ENCODE peak calls at places on chromosomes 1 and 21, in five cellular contexts. M is cardiac fibroblast, Q is esophagus squamous epithelium, L is tibial nerve, W is body of pancreas. G is an unnamed sample.

GRCh38 chr1:199041173-199041914 is 402.5 kb downstream of the PTPRC start:
- DNase-seq in M (peak; percentile 24), Q (no peak), L (no peak), W (no peak), G (no peak)

GRCh38 chr1:185017338-185017737 is 28.0 kb upstream of the RNF2 start:
- DNase-seq in M (peak; percentile 81), Q (no peak), L (no peak), W (no peak), G (peak; percentile 87)

GRCh38 chr1:27872059-27872801 is at the start of gene THEMIS2:
- DNase-seq in M (peak; percentile 51), Q (no peak), L (no peak), W (peak; percentile 44), G (peak; percentile 30)

GRCh38 chr1:222325506-222325905 is 222.4 kb downstream of the HHIPL2 start:
- DNase-seq in M (no peak), Q (no peak), L (no peak), W (no peak), G (no peak)

GRCh38 chr1:241513378-241513777 is 6.2 kb downstream of the FH start:
- DNase-seq in M (no peak), Q (no peak), L (no peak), W (no peak), G (no peak)

GRCh38 chr1:85394130-85394529 is 70.8 kb downstream of the DDAH1 start:
- DNase-seq in M (no peak), Q (no peak), L (no peak), W (no peak), G (peak; percentile 28)

GRCh38 chr1:228344631-228345072 is 62.0 kb downstream of the TRIM11 start:
- DNase-seq in M (no peak), Q (no peak), L (no peak), W (peak; percentile 3), G (no peak)

GRCh38 chr1:234755449-234755863 is 145.5 kb upstream of the IRF2BP2 start:
- DNase-seq in M (peak; percentile 93), Q (no peak), L (peak; percentile 90), W (peak; percentile 78), G (peak; percentile 95)

GRCh38 chr1:213335084-213335483 is 284.0 kb downstream of the RPS6KC1 start:
- DNase-seq in M (no peak), Q (no peak), L (no peak), W (no peak), G (no peak)

GRCh38 chr1:229129306-229130027 is 141.4 kb upstream of the RAB4A start:
- DNase-seq in M (no peak), Q (no peak), L (no peak), W (no peak), G (no peak)

GRCh38 chr1:4324621-4325020 is 329.8 kb upstream of the AJAP1 start:
- DNase-seq in M (no peak), Q (no peak), L (no peak), W (no peak), G (no peak)

GRCh38 chr1:31739281-31739853 is 24.8 kb downstream of the ADGRB2 start:
- DNase-seq in M (no peak), Q (no peak), L (no peak), W (no peak), G (no peak)

GRCh38 chr1:24142546-24143431 is at the start of gene IL22RA1:
- DNase-seq in M (peak; percentile 16), Q (no peak), L (no peak), W (peak; percentile 87), G (peak; percentile 43)

GRCh38 chr1:154176341-154176740 is 15.6 kb downstream of the TPM3 start:
- DNase-seq in M (peak; percentile 88), Q (no peak), L (peak; percentile 40), W (no peak), G (peak; percentile 64)

GRCh38 chr1:152002960-152003359 is 9.3 kb upstream of the S100A10 start:
- DNase-seq in M (peak; percentile 21), Q (no peak), L (no peak), W (no peak), G (no peak)

GRCh38 chr1:211813590-211813989 is 17.0 kb downstream of the LPGAT1 start:
- DNase-seq in M (peak; percentile 81), Q (no peak), L (peak; percentile 43), W (peak; percentile 70), G (peak; percentile 56)

GRCh38 chr21:29520146-29520545 is 221.4 kb downstream of the BACH1 start:
- DNase-seq in M (peak; percentile 61), Q (no peak), L (no peak), W (no peak), G (peak; percentile 8)

GRCh38 chr1:167082511-167083027 is 7.6 kb downstream of the GPA33 start:
- DNase-seq in M (no peak), Q (no peak), L (no peak), W (peak; percentile 33), G (no peak)

GRCh38 chr21:36419241-36419640 is 34.0 kb downstream of the CHAF1B start:
- DNase-seq in M (no peak), Q (no peak), L (no peak), W (no peak), G (no peak)

GRCh38 chr1:150798509-150798908 is 9.6 kb downstream of the CTSK start:
- DNase-seq in M (no peak), Q (no peak), L (no peak), W (no peak), G (peak; percentile 53)

GRCh38 chr1:81439046-81439823 is 361.5 kb upstream of the ADGRL2 start:
- DNase-seq in M (no peak), Q (no peak), L (no peak), W (no peak), G (no peak)

GRCh38 chr1:182611326-182611725 is 7.1 kb upstream of the RGS16 start:
- DNase-seq in M (no peak), Q (no peak), L (no peak), W (no peak), G (no peak)

GRCh38 chr1:35631396-35631795 is 9.9 kb downstream of the PSMB2 start:
- DNase-seq in M (no peak), Q (no peak), L (no peak), W (no peak), G (no peak)

GRCh38 chr1:35633526-35633925 is 7.8 kb downstream of the PSMB2 start:
- DNase-seq in M (no peak), Q (no peak), L (no peak), W (no peak), G (no peak)

GRCh38 chr1:35623832-35624231 is 17.5 kb downstream of the PSMB2 start:
- DNase-seq in M (no peak), Q (no peak), L (no peak), W (no peak), G (no peak)

GRCh38 chr1:35629051-35629450 is 12.3 kb downstream of the PSMB2 start:
- DNase-seq in M (no peak), Q (no peak), L (no peak), W (no peak), G (no peak)
- H3K4me3 ChIP-seq in M (no peak overlapping the region), Q (no peak overlapping the region), L (no peak overlapping the region), W (no peak overlapping the region), G (no peak overlapping the region)

GRCh38 chr1:245121523-245121922 is 33.3 kb upstream of the KIF26B start:
- DNase-seq in M (no peak), Q (no peak), L (no peak), W (no peak), G (no peak)
- TF ChIP-seq CTCF in M (no peak), Q (no peak), L (no peak), W (no peak), G (no peak)

GRCh38 chr21:41923641-41924342 is 30.0 kb downstream of the C2CD2 start:
- DNase-seq in M (peak; percentile 56), Q (no peak), L (no peak), W (no peak), G (no peak)
- H3K4me3 ChIP-seq in M (no peak overlapping the region), Q (no peak overlapping the region), L (no peak overlapping the region), W (no peak overlapping the region), G (no peak overlapping the region)

DNA sequence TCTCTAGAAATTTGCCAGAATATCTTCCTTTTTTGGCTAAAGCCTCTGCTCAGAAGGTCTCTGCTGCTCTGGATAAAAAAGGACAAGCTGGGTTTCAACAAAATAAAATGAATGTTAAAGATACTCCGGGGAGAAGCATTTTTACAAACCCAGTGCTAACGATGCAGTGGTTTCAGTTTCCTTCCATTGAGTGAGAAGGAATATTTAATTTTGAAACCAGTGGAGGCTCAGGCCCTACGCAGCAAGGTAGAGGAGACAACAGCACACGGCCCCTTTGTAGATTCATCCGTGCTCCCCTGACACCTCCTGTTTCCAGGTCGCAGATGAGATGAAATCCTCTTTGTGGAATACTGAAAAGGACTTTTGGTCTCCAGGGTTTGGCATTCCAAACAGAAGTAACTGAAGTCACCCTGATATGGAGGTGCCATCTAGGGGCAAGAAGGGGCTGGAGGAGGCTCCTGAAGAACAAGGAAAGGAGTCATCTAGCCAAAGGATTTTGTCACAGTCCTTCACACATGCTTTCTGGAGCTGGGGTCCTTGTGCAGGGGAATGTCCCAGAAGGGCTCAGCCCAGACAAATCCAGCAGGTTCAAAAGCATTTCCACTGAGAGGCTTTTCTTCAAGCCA is 65.7 kb upstream of the SYT6 start:
- DNase-seq in M (peak; percentile 36), Q (no peak), L (no peak), W (no peak), G (peak; percentile 40)
- TF ChIP-seq CTCF in M (peak; percentile 14), Q (no peak), L (no peak), W (peak; percentile 23), G (peak; percentile 14)

GRCh38 chr1:178388398-178389161 is 108.2 kb downstream of the CLEC20A start:
- DNase-seq in M (peak; percentile 45), Q (no peak), L (no peak), W (no peak), G (peak; percentile 48)
- H3K4me3 ChIP-seq in M (no peak overlapping the region), Q (no peak overlapping the region), L (no peak overlapping the region), W (no peak overlapping the region), G (no peak overlapping the region)

GRCh38 chr1:232403017-232403714 is 226.8 kb downstream of the SIPA1L2 start:
- DNase-seq in M (no peak), Q (no peak), L (no peak), W (no peak), G (no peak)
- TF ChIP-seq CTCF in M (no peak), Q (no peak), L (no peak), W (no peak), G (no peak)

G was measured in foreskin fibroblast.